ENCODE peak calls at places on chromosome 17, in seven cellular contexts. One of them, this sample, is unnamed.

GRCh38 chr17:81387235-81388060 is 7.8 kb upstream of the BAHCC1 start:
- DNase-seq in AG04450: no peak
- DNase-seq in left colon: peak
- DNase-seq in cardiac fibroblast: peak
- DNase-seq in NCI-H1092 treated with DMSO at 0.1 percent for 48 hours: no peak
- DNase-seq in adipocyte: peak
- DNase-seq in progenitor cell of endocrine pancreas: no peak
- DNase-seq in this sample: peak

GRCh38 chr17:81232616-81233241 is 6.1 kb downstream of the TEPSIN start:
- DNase-seq in AG04450: no peak
- DNase-seq in left colon: no peak
- DNase-seq in cardiac fibroblast: no peak
- DNase-seq in NCI-H1092 treated with DMSO at 0.1 percent for 48 hours: no peak
- DNase-seq in adipocyte: no peak
- DNase-seq in progenitor cell of endocrine pancreas: no peak
- DNase-seq in this sample: no peak

GRCh38 chr17:59512844-59513383 is 52.5 kb upstream of the DHX40 start:
- DNase-seq in AG04450: no peak
- DNase-seq in left colon: no peak
- DNase-seq in cardiac fibroblast: no peak
- DNase-seq in NCI-H1092 treated with DMSO at 0.1 percent for 48 hours: peak
- DNase-seq in adipocyte: no peak
- DNase-seq in progenitor cell of endocrine pancreas: no peak
- DNase-seq in this sample: no peak

GRCh38 chr17:50259484-50260324 is 14.6 kb upstream of the TMEM92 start:
- DNase-seq in AG04450: no peak
- DNase-seq in left colon: no peak
- DNase-seq in cardiac fibroblast: no peak
- DNase-seq in NCI-H1092 treated with DMSO at 0.1 percent for 48 hours: no peak
- DNase-seq in adipocyte: no peak
- DNase-seq in progenitor cell of endocrine pancreas: no peak
- DNase-seq in this sample: peak

GRCh38 chr17:18143044-18143936 is 34.7 kb downstream of the MYO15A start:
- DNase-seq in AG04450: no peak
- DNase-seq in left colon: no peak
- DNase-seq in cardiac fibroblast: peak
- DNase-seq in NCI-H1092 treated with DMSO at 0.1 percent for 48 hours: no peak
- DNase-seq in adipocyte: peak
- DNase-seq in progenitor cell of endocrine pancreas: no peak
- DNase-seq in this sample: peak

GRCh38 chr17:39899215-39899614 is 19.2 kb downstream of the GSDMB start:
- DNase-seq in AG04450: no peak
- DNase-seq in left colon: no peak
- DNase-seq in cardiac fibroblast: no peak
- DNase-seq in NCI-H1092 treated with DMSO at 0.1 percent for 48 hours: no peak
- DNase-seq in adipocyte: no peak
- DNase-seq in progenitor cell of endocrine pancreas: no peak
- DNase-seq in this sample: no peak

GRCh38 chr17:18187816-18188761 is 4.5 kb downstream of the ALKBH5 start:
- DNase-seq in AG04450: no peak
- DNase-seq in left colon: no peak
- DNase-seq in cardiac fibroblast: peak
- DNase-seq in NCI-H1092 treated with DMSO at 0.1 percent for 48 hours: no peak
- DNase-seq in adipocyte: peak
- DNase-seq in progenitor cell of endocrine pancreas: no peak
- DNase-seq in this sample: no peak

GRCh38 chr17:49901460-49902331 is 53.8 kb upstream of the TAC4 start:
- DNase-seq in AG04450: no peak
- DNase-seq in left colon: no peak
- DNase-seq in cardiac fibroblast: no peak
- DNase-seq in NCI-H1092 treated with DMSO at 0.1 percent for 48 hours: no peak
- DNase-seq in adipocyte: peak
- DNase-seq in progenitor cell of endocrine pancreas: peak
- DNase-seq in this sample: peak

GRCh38 chr17:29178750-29179231 is 1.4 kb downstream of the MYO18A start:
- DNase-seq in AG04450: no peak
- DNase-seq in left colon: peak
- DNase-seq in cardiac fibroblast: no peak
- DNase-seq in NCI-H1092 treated with DMSO at 0.1 percent for 48 hours: no peak
- DNase-seq in adipocyte: peak
- DNase-seq in progenitor cell of endocrine pancreas: no peak
- DNase-seq in this sample: no peak

GRCh38 chr17:67475161-67475887 is 98.2 kb downstream of the PITPNC1 start:
- DNase-seq in AG04450: no peak
- DNase-seq in left colon: peak
- DNase-seq in cardiac fibroblast: peak
- DNase-seq in NCI-H1092 treated with DMSO at 0.1 percent for 48 hours: peak
- DNase-seq in adipocyte: peak
- DNase-seq in progenitor cell of endocrine pancreas: peak
- DNase-seq in this sample: peak

GRCh38 chr17:71379512-71379911 is 741.3 kb upstream of the SOX9 start:
- DNase-seq in AG04450: no peak
- DNase-seq in left colon: no peak
- DNase-seq in cardiac fibroblast: no peak
- DNase-seq in NCI-H1092 treated with DMSO at 0.1 percent for 48 hours: no peak
- DNase-seq in adipocyte: no peak
- DNase-seq in progenitor cell of endocrine pancreas: no peak
- DNase-seq in this sample: no peak

GRCh38 chr17:43940630-43941029 is 1.6 kb downstream of the PPY start:
- DNase-seq in AG04450: no peak
- DNase-seq in left colon: no peak
- DNase-seq in cardiac fibroblast: peak
- DNase-seq in NCI-H1092 treated with DMSO at 0.1 percent for 48 hours: peak
- DNase-seq in adipocyte: peak
- DNase-seq in progenitor cell of endocrine pancreas: peak
- DNase-seq in this sample: peak

This sample was measured in HuH-7.